ENCODE peak calls at places on chromosomes 3 and 15, in six cellular contexts. G is body of pancreas; R is lower lobe of right lung; H is CD8-positive, alpha-beta T cell; E is mammary epithelial cell; Y is AG04450. P is an unnamed sample.

GRCh38 chr3:115388825-115389224 is 234.5 kb upstream of the GAP43 start:
- DNase-seq in R (no peak), E (no peak), H (no peak), G (no peak), Y (no peak), P (no peak)

GRCh38 chr3:25381083-25381482 is 47.0 kb upstream of the RARB start:
- DNase-seq in H (no peak), Y (no peak), E (no peak), R (no peak), G (no peak), P (no peak)

GRCh38 chr15:89647191-89647851 is 7.9 kb downstream of the KIF7 start:
- DNase-seq in Y (no peak), H (peak; percentile 38), E (peak; percentile 23), R (peak; percentile 84), G (peak; percentile 86), P (peak; percentile 84)

GRCh38 chr15:29090617-29091466 is 178.8 kb downstream of the NSMCE3 start:
- DNase-seq in H (peak; percentile 28), R (no peak), G (peak; percentile 13), Y (no peak), E (no peak), P (peak; percentile 55)

GRCh38 chr3:66989860-66990696 is 8.0 kb upstream of the KBTBD8 start:
- DNase-seq in Y (no peak), G (no peak), R (no peak), E (no peak), H (no peak), P (no peak)

GRCh38 chr15:99425666-99426301 is 140.0 kb upstream of the MEF2A start:
- DNase-seq in R (no peak), G (no peak), H (no peak), E (peak; percentile 24), Y (no peak), P (peak; percentile 7)

GRCh38 chr15:77505556-77505955 is 84.9 kb downstream of the HMG20A start:
- DNase-seq in R (no peak), G (no peak), H (no peak), E (peak; percentile 85), Y (no peak), P (no peak)

GRCh38 chr3:4021162-4021561 is 221.9 kb downstream of the LRRN1 start:
- DNase-seq in H (no peak), G (no peak), Y (no peak), R (no peak), E (no peak), P (no peak)

GRCh38 chr15:81184188-81184587 is 12.5 kb upstream of the IL16 start:
- DNase-seq in Y (no peak), H (no peak), R (peak; percentile 73), E (no peak), G (no peak), P (no peak)

GRCh38 chr3:32814371-32814770 is 3.4 kb upstream of the TRIM71 start:
- DNase-seq in G (no peak), Y (no peak), R (no peak), H (no peak), E (no peak), P (no peak)

GRCh38 chr3:36487616-36488015 is 107.3 kb downstream of the STAC start:
- DNase-seq in G (no peak), H (no peak), E (no peak), Y (no peak), R (no peak), P (no peak)

GRCh38 chr3:194537732-194538247 is 51.0 kb upstream of the ATP13A3 start:
- DNase-seq in H (no peak), R (no peak), Y (no peak), E (peak; percentile 24), G (peak; percentile 71), P (no peak)

GRCh38 chr15:67784057-67784781 is 41.1 kb upstream of the SKOR1 start:
- DNase-seq in E (no peak), H (no peak), R (no peak), Y (no peak), G (no peak), P (no peak)

DNA sequence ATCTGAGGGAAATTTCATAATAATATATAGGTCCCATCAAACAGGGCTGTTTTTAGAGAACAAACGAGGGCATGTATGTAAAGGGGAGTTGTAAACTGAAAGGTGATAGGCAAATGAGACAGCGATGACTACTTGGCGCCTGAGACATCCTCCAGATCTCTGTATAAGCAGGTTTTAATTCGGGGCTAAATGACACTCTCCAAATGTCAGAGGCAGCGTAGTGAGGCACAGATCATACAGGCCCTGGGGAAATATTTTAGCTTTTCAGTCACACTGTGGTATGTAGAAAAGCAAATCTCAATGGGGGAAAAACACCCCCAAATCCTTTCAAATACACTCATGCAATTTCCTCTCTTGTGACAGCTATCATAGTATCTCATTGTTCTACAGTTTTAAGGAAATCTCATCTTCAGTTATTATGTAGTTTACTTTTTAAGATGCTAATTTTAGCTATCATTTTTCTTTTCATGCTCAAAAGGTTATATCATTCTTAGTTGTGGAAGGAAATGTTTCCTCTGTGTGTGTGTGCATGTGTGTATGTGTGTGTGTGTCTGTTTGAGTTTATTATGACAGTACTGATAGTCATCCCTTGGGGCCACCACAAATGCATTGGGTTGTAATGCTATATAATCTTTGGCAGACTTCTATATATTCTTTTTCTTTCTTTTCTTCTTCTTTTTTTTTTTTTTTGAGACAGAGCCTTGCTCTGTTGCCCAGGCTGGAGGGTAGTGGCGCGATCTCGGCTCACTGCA is 1.1 kb downstream of the TPRG1 start:
- DNase-seq in G (no peak), Y (no peak), E (no peak), R (no peak), H (no peak), P (no peak)
- H3K27ac ChIP-seq in G (no peak overlapping the region), Y (no peak overlapping the region), E (no peak overlapping the region), R (no peak overlapping the region), H (no peak overlapping the region), P (no peak overlapping the region)

GRCh38 chr15:73782339-73782979 is 29.3 kb upstream of the INSYN1 start:
- DNase-seq in G (no peak), E (no peak), H (no peak), R (no peak), Y (no peak), P (peak; percentile 25)

GRCh38 chr15:73777741-73778140 is 24.6 kb upstream of the INSYN1 start:
- DNase-seq in H (no peak), Y (no peak), G (no peak), E (peak; percentile 87), R (no peak), P (no peak)

GRCh38 chr15:73784299-73784698 is 31.1 kb upstream of the INSYN1 start:
- DNase-seq in G (no peak), E (no peak), Y (no peak), R (no peak), H (no peak), P (no peak)

GRCh38 chr15:73786518-73786917 is 33.4 kb upstream of the INSYN1 start:
- DNase-seq in E (no peak), G (no peak), H (no peak), Y (no peak), R (no peak), P (no peak)

GRCh38 chr15:73781038-73781925 is 28.1 kb upstream of the INSYN1 start:
- DNase-seq in E (peak; percentile 34), R (peak; percentile 12), G (no peak), Y (no peak), H (no peak), P (peak; percentile 45)
- TF ChIP-seq CTCF in E (peak; percentile 38), R (peak; percentile 28), G (peak; percentile 14), Y (peak; percentile 33), H (no peak), P (peak; percentile 69)

GRCh38 chr15:73921257-73921890 is 4.9 kb upstream of the LOXL1 start:
- DNase-seq in H (no peak), E (no peak), Y (no peak), R (peak; percentile 14), G (no peak), P (no peak)
- H3K27ac ChIP-seq in H (no peak overlapping the region), E (no peak overlapping the region), Y (no peak overlapping the region), R (no peak overlapping the region), G (no peak overlapping the region), P (peak overlapping the region; percentile 90)

GRCh38 chr3:168040624-168041208 is 55.0 kb downstream of the GOLIM4 start:
- DNase-seq in H (no peak), R (no peak), E (peak; percentile 29), Y (peak; percentile 43), G (peak; percentile 34), P (peak; percentile 29)
- TF ChIP-seq CTCF in H (no peak), R (peak; percentile 53), E (peak; percentile 54), Y (peak; percentile 84), G (peak; percentile 55), P (peak; percentile 70)

DNA sequence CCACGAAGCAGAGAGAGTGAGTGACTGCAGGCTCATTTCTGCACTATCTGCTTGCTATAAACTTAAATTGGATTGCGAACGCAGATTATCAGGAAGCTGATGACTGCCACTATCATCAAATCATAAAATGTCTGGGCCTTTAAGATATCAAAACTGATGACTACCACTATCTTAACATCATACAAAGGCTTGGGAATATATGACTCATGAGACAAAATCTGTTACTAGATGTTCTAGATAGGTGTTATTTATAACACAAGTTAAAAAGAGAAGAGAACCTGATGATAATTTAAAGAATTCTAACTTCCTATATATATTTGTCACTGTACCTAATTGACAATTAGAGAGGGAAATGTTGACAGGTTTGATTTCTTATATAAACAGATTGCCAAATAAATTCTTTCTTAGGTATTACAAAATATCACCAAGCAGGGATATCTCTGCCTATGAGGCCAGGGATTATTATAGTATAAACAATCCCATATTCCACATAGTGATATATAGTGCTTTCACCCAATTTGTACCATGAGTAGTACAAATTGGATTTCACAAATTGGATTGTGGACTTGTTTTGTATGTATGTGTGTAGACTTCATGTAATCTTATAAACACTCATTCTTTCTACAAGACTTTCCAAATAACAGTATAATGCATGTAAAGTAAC is 1157.2 kb downstream of the ROBO1 start:
- DNase-seq in E (peak; percentile 3), R (no peak), H (no peak), G (no peak), Y (no peak), P (no peak)
- H3K27ac ChIP-seq in E (no peak overlapping the region), R (no peak overlapping the region), H (no peak overlapping the region), G (no peak overlapping the region), Y (no peak overlapping the region), P (no peak overlapping the region)

DNA sequence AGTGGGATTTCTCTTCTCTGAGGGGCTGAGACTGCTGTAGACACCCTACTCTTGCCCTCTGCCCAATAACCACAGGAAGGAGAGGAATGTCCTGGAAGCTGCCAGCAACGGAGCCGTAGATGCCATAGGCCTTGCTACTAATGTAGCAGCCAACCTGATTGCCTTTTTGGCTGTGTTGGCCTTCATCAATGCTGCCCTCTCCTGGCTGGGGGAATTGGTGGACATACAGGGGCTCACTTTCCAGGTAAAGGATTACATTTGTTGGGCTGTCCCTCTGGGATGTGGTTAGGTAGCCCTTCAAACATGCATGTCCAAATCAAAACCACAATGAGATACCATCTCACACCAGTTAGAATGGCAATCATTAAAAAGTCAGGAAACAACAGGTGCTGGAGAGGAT is 16.1 kb downstream of the SLC28A2 start:
- DNase-seq in E (peak; percentile 52), R (no peak), G (peak; percentile 29), H (no peak), Y (no peak), P (peak; percentile 35)
- TF ChIP-seq CTCF in E (peak; percentile 35), R (no peak), G (peak; percentile 50), H (no peak), Y (peak; percentile 17), P (peak; percentile 48)

DNA sequence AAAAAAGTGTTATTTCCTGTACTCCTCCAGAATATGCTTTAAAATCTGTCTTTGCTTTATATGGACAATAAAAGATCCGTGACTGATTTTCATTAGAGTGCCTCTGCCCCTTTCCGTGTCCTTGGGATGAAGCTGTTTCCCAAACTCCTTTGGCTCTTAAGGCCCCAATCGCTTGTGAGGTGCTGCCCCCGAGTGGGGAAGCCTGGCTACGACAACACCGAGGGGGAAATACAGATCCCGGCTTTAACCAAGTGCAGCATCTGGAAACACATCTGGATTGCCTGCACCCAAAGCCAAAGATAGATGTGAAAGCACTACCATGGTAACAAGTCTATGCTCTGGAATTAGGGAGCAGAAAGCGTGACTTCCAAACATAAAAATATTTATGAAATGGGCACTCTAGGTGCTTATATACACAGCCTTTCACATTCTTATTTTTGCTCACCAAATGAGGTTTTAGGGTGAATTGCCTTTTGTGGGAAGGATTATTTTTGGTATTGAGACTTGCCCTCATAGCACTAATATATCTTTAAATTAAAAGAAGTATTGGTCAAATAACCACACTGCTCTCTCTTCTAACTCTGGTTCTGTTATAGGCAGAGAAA is 40.6 kb upstream of the ADCY5 start:
- DNase-seq in E (peak; percentile 23), H (peak; percentile 10), Y (peak; percentile 26), G (peak; percentile 65), R (peak; percentile 59), P (peak; percentile 60)
- H3K27ac ChIP-seq in E (no peak overlapping the region), H (no peak overlapping the region), Y (no peak overlapping the region), G (no peak overlapping the region), R (no peak overlapping the region), P (no peak overlapping the region)

P was measured in WERI-Rb-1.